ENCODE peak calls at places on chromosome 9, in four cellular contexts. V is GM23248; Y is kidney epithelial cell; W is naive thymus-derived CD8-positive, alpha-beta T cell. P is an unnamed sample.

GRCh38 chr9:14096182-14096922 is 217.6 kb downstream of the NFIB start:
- DNase-seq in V (peak; percentile 55), Y (peak; percentile 80), W (no peak), P (no peak)

GRCh38 chr9:119838210-119838609 is 469.0 kb upstream of the BRINP1 start:
- DNase-seq in V (no peak), Y (no peak), W (no peak), P (no peak)

GRCh38 chr9:27865031-27865438 is 291.8 kb upstream of the C9orf72 start:
- DNase-seq in V (peak; percentile 46), Y (peak; percentile 92), W (no peak), P (no peak)

GRCh38 chr9:36922548-36922947 is 111.5 kb downstream of the PAX5 start:
- DNase-seq in V (peak; percentile 5), Y (no peak), W (no peak), P (no peak)

GRCh38 chr9:125759812-125760134 is 12.6 kb downstream of the PBX3 start:
- DNase-seq in V (peak; percentile 62), Y (no peak), W (no peak), P (no peak)

GRCh38 chr9:75644649-75645048 is 245.8 kb upstream of the PCSK5 start:
- DNase-seq in V (no peak), Y (no peak), W (no peak), P (no peak)

GRCh38 chr9:124180557-124180956 is 77.2 kb upstream of the NEK6 start:
- DNase-seq in V (peak; percentile 15), Y (no peak), W (no peak), P (no peak)

GRCh38 chr9:5715548-5716127 is 86.7 kb downstream of the RIC1 start:
- DNase-seq in V (no peak), Y (no peak), W (no peak), P (no peak)